ENCODE peak calls at places on chromosome 22, in ten cellular contexts. U, R, P, V, I, T, Y, O, H and M are unnamed samples.

GRCh38 chr22:36369922-36370781 is 17.6 kb downstream of the MYH9 start:
- DNase-seq in Y (peak), V (no peak), H (no peak), U (no peak), P (no peak), O (peak), T (no peak), R (peak), I (peak), M (no peak)

GRCh38 chr22:36756746-36757607 is 18.9 kb downstream of the IFT27 start:
- DNase-seq in O (no peak), I (no peak), R (no peak), T (no peak), V (no peak), P (no peak), Y (no peak), U (no peak), H (no peak), M (no peak)

GRCh38 chr22:46637711-46638600 is 17.8 kb downstream of the GRAMD4 start:
- DNase-seq in O (no peak), V (no peak), Y (no peak), R (no peak), I (no peak), H (no peak), U (no peak), P (no peak), T (no peak), M (no peak)

GRCh38 chr22:29328566-29329500 is 13.3 kb upstream of the RASL10A start:
- DNase-seq in I (no peak), U (no peak), Y (no peak), H (no peak), T (no peak), R (no peak), O (no peak), P (no peak), V (no peak), M (no peak)

GRCh38 chr22:27752141-27752540 is 49.4 kb downstream of the MN1 start:
- DNase-seq in P (no peak), R (no peak), V (no peak), H (no peak), U (no peak), T (no peak), O (no peak), Y (no peak), I (no peak), M (no peak)

GRCh38 chr22:30321461-30321860 is 5.3 kb downstream of the TBC1D10A start:
- DNase-seq in Y (no peak), U (no peak), T (no peak), O (no peak), P (no peak), R (no peak), V (no peak), H (no peak), I (no peak), M (no peak)

GRCh38 chr22:16953206-16954059 is 54.6 kb downstream of the GAB4 start:
- DNase-seq in T (no peak), R (no peak), U (no peak), Y (no peak), V (no peak), I (no peak), O (no peak), H (no peak), P (no peak), M (no peak)

GRCh38 chr22:26579331-26579886 is 10.5 kb downstream of the TPST2 start:
- DNase-seq in O (no peak), V (no peak), U (no peak), Y (no peak), T (no peak), P (no peak), H (no peak), I (no peak), R (no peak), M (no peak)

GRCh38 chr22:37229805-37230672 is 14.0 kb downstream of the RAC2 start:
- DNase-seq in V (no peak), U (peak), I (peak), R (no peak), P (no peak), O (peak), H (no peak), T (no peak), Y (no peak), M (no peak)

GRCh38 chr22:32341122-32341740 is 16.4 kb upstream of the RFPL3 start:
- DNase-seq in H (peak), R (no peak), I (no peak), Y (no peak), T (no peak), U (no peak), P (no peak), V (no peak), O (no peak), M (no peak)

GRCh38 chr22:30733081-30733680 is 38.5 kb downstream of the OSBP2 start:
- DNase-seq in I (peak), O (no peak), H (no peak), Y (no peak), R (no peak), P (no peak), V (no peak), T (no peak), U (no peak), M (no peak)

GRCh38 chr22:19515654-19516377 is 8.4 kb downstream of the CLDN5 start:
- DNase-seq in Y (peak), T (no peak), U (no peak), O (no peak), P (no peak), V (no peak), I (no peak), R (peak), H (no peak), M (no peak)

GRCh38 chr22:45548991-45549736 is 46.5 kb downstream of the FBLN1 start:
- DNase-seq in R (no peak), V (no peak), H (no peak), O (peak), P (peak), I (peak), T (peak), U (peak), Y (peak), M (no peak)

GRCh38 chr22:29003975-29004646 is 57.5 kb downstream of the C22orf31 start:
- DNase-seq in Y (peak), V (no peak), P (no peak), I (no peak), O (no peak), R (no peak), H (peak), U (no peak), T (no peak), M (no peak)

GRCh38 chr22:41288245-41288946 is 2.4 kb upstream of the RANGAP1 start:
- DNase-seq in Y (peak), I (peak), V (no peak), H (no peak), R (peak), O (no peak), U (no peak), P (no peak), T (no peak), M (no peak)

GRCh38 chr22:26553056-26553752 is 36.7 kb downstream of the TPST2 start:
- DNase-seq in Y (peak), H (no peak), R (peak), I (peak), V (no peak), U (peak), O (peak), P (peak), T (no peak), M (no peak)

GRCh38 chr22:45919504-45920286 is 57.3 kb downstream of the WNT7B start:
- DNase-seq in T (no peak), P (no peak), O (no peak), U (no peak), H (no peak), I (no peak), V (no peak), Y (no peak), R (no peak), M (no peak)

GRCh38 chr22:38811241-38811640 is 17.3 kb upstream of the DNAL4 start:
- DNase-seq in R (no peak), O (no peak), I (no peak), T (no peak), V (no peak), P (no peak), H (no peak), Y (no peak), U (no peak), M (no peak)

GRCh38 chr22:38271927-38272372 is 860 bp downstream of the TMEM184B start:
- DNase-seq in V (no peak), O (no peak), H (no peak), I (no peak), R (peak), T (no peak), P (no peak), U (no peak), Y (peak), M (no peak)

GRCh38 chr22:19886605-19887250 is 32.1 kb upstream of the GNB1L start:
- DNase-seq in Y (no peak), R (no peak), V (no peak), P (peak), T (no peak), H (no peak), O (peak), U (peak), I (peak), M (no peak)

GRCh38 chr22:49209452-49210195 is 618.0 kb downstream of the BRD1 start:
- DNase-seq in Y (peak), I (no peak), V (peak), U (no peak), R (peak), O (no peak), T (no peak), H (no peak), P (no peak), M (peak)

GRCh38 chr22:38031491-38031890 is 25.7 kb upstream of the PICK1 start:
- DNase-seq in O (no peak), U (no peak), V (no peak), H (no peak), Y (no peak), I (no peak), P (no peak), R (no peak), T (no peak), M (no peak)

GRCh38 chr22:20441631-20442484 is 4.2 kb upstream of the SCARF2 start:
- DNase-seq in I (no peak), V (no peak), O (no peak), R (no peak), U (no peak), T (no peak), P (no peak), Y (no peak), H (no peak), M (no peak)

GRCh38 chr22:35103756-35104155 is 37.8 kb downstream of the ISX start:
- DNase-seq in P (no peak), T (no peak), H (peak), U (no peak), R (no peak), O (no peak), Y (no peak), I (no peak), V (no peak), M (no peak)

GRCh38 chr22:32043391-32043790 is 330 bp downstream of the SLC5A1 start:
- DNase-seq in I (no peak), H (no peak), P (no peak), V (no peak), R (no peak), O (no peak), T (no peak), Y (peak), U (no peak), M (no peak)

GRCh38 chr22:31945971-31946680 is 1.8 kb downstream of the YWHAH start:
- DNase-seq in O (peak), U (no peak), V (no peak), Y (peak), P (no peak), I (no peak), T (no peak), H (no peak), R (no peak), M (no peak)

GRCh38 chr22:36027960-36028645 is 521 bp downstream of the RBFOX2 start:
- DNase-seq in T (no peak), R (no peak), O (no peak), Y (peak), V (no peak), H (no peak), I (no peak), P (no peak), U (no peak), M (peak)

GRCh38 chr22:39468487-39469325 is 11.9 kb downstream of the MGAT3 start:
- DNase-seq in I (no peak), R (no peak), T (no peak), U (no peak), O (no peak), Y (no peak), P (no peak), H (no peak), V (no peak), M (no peak)

GRCh38 chr22:38071421-38072321 is 12.3 kb downstream of the SLC16A8 start:
- DNase-seq in Y (no peak), H (no peak), O (no peak), V (no peak), R (no peak), T (no peak), U (no peak), I (no peak), P (no peak), M (no peak)

GRCh38 chr22:16586170-16586569 is 6.4 kb downstream of the CCT8L2 start:
- DNase-seq in T (no peak), U (no peak), Y (no peak), H (no peak), P (no peak), V (no peak), R (no peak), I (no peak), O (no peak), M (no peak)

GRCh38 chr22:22348127-22348814 is 103.7 kb downstream of the VPREB1 start:
- DNase-seq in O (peak), P (no peak), R (no peak), H (no peak), V (peak), U (no peak), I (no peak), Y (peak), T (no peak), M (peak)